ENCODE peak calls at places on chromosomes 16 and 17, in six cellular contexts. W is A549, E is upper lobe of left lung, Q is GM12878, D is K562, G is HepG2. R is an unnamed sample.

GRCh38 chr17:17504341-17505140 is 8.3 kb upstream of the RASD1 start:
- ATAC-seq in D (no peak), E (no peak), G (peak; percentile 14), W (no peak), Q (no peak), R (no peak)

GRCh38 chr17:47719411-47720152 is 13.5 kb upstream of the TBX21 start:
- ATAC-seq in G (no peak), W (no peak), E (no peak), Q (peak; percentile 40), D (peak; percentile 51), R (no peak)

GRCh38 chr16:72898216-72898825 is 149.6 kb downstream of the ZFHX3 start:
- ATAC-seq in Q (no peak), W (no peak), G (no peak), D (no peak), E (no peak), R (no peak)

GRCh38 chr16:50781043-50781442 is 39.2 kb downstream of the CYLD start:
- ATAC-seq in G (no peak), E (no peak), D (peak; percentile 83), Q (no peak), W (no peak), R (no peak)

GRCh38 chr17:39092672-39093250 is 58.7 kb downstream of the PLXDC1 start:
- ATAC-seq in W (no peak), E (no peak), G (peak; percentile 8), Q (no peak), D (no peak), R (no peak)

GRCh38 chr17:78063489-78063888 is 65.1 kb downstream of the TMC6 start:
- ATAC-seq in D (no peak), E (no peak), W (no peak), G (no peak), Q (no peak), R (no peak)

GRCh38 chr16:30785126-30786106 is 1.6 kb downstream of the ZNF629 start:
- ATAC-seq in E (no peak), Q (no peak), W (no peak), D (no peak), G (no peak), R (no peak)

GRCh38 chr16:71628810-71629209 is 2.8 kb downstream of the MARVELD3 start:
- ATAC-seq in Q (no peak), E (peak; percentile 5), D (no peak), G (no peak), W (no peak), R (no peak)

GRCh38 chr17:53490447-53490968 is 332.2 kb upstream of the KIF2B start:
- ATAC-seq in D (no peak), E (no peak), G (no peak), Q (no peak), W (no peak), R (no peak)

GRCh38 chr16:65373095-65373494 is 251.2 kb upstream of the CDH11 start:
- ATAC-seq in E (peak; percentile 21), W (no peak), Q (no peak), D (no peak), G (no peak), R (no peak)

GRCh38 chr17:58569216-58569615 is 54.8 kb upstream of the MTMR4 start:
- ATAC-seq in W (no peak), G (no peak), E (peak; percentile 63), Q (no peak), D (no peak), R (no peak)

GRCh38 chr16:22684282-22685161 is 129.4 kb upstream of the HS3ST2 start:
- ATAC-seq in E (peak; percentile 16), D (no peak), W (no peak), Q (peak; percentile 47), G (no peak), R (no peak)

GRCh38 chr17:59798111-59798510 is 90.7 kb downstream of the VMP1 start:
- ATAC-seq in W (no peak), G (no peak), E (no peak), Q (no peak), D (no peak), R (no peak)

GRCh38 chr16:75476817-75477216 is 12.3 kb upstream of the TMEM170A start:
- ATAC-seq in Q (no peak), G (no peak), D (no peak), E (no peak), W (no peak), R (no peak)

GRCh38 chr17:77089118-77089477 is 51.7 kb upstream of the SEC14L1 start:
- ATAC-seq in E (no peak), Q (peak; percentile 55), W (no peak), D (peak; percentile 46), G (peak; percentile 49), R (no peak)

GRCh38 chr17:80660527-80661198 is 116.0 kb downstream of the RPTOR start:
- ATAC-seq in E (no peak), W (no peak), D (peak; percentile 65), Q (no peak), G (no peak), R (no peak)

GRCh38 chr17:80658821-80659220 is 114.2 kb downstream of the RPTOR start:
- ATAC-seq in G (peak; percentile 39), Q (no peak), W (no peak), D (no peak), E (no peak), R (no peak)

GRCh38 chr17:80662557-80662956 is 117.9 kb downstream of the RPTOR start:
- ATAC-seq in E (no peak), Q (no peak), D (no peak), W (no peak), G (no peak), R (no peak)

GRCh38 chr17:80657561-80657960 is 112.9 kb downstream of the RPTOR start:
- ATAC-seq in W (no peak), D (no peak), E (no peak), Q (no peak), G (peak; percentile 79), R (no peak)

GRCh38 chr17:80659651-80660050 is 115.0 kb downstream of the RPTOR start:
- ATAC-seq in W (no peak), E (no peak), Q (no peak), G (no peak), D (no peak), R (no peak)
- TF ChIP-seq CTCF in W (no peak), E (no peak), Q (no peak), G (no peak), D (no peak), R (no peak)

GRCh38 chr17:50547736-50548083 is 736 bp downstream of the SPATA20 start:
- ATAC-seq in E (no peak), D (no peak), Q (peak; percentile 23), W (peak; percentile 11), G (no peak), R (no peak)

GRCh38 chr17:50545306-50545705 is 1.7 kb upstream of the SPATA20 start:
- ATAC-seq in G (no peak), D (no peak), Q (no peak), E (no peak), W (no peak), R (no peak)

GRCh38 chr17:50547035-50547735 is at the start of gene SPATA20:
- ATAC-seq in Q (peak; percentile 96), W (peak; percentile 72), G (peak; percentile 76), D (peak; percentile 84), E (peak; percentile 91), R (peak; percentile 90)

GRCh38 chr17:50548831-50549230 is 1.9 kb downstream of the SPATA20 start:
- ATAC-seq in E (no peak), Q (no peak), G (no peak), D (no peak), W (no peak), R (no peak)

DNA sequence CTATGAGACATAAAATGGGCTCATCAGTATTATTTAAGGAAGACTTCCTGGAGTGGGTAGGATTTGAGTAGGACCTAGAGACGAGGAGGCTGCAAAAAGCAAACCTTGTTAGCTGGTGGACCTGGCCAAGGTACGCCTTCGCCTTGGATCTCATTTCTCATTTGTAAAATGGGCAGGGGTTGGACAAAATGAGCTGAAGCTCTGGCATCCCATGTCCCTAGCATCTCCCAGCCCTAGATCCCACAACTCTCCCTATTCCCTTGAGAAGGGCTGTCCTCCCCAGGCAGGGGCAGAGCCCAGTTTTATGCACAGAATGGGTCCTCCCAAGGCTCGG is 306 bp upstream of the SPATA20 start:
- ATAC-seq in E (no peak), Q (no peak), W (no peak), G (no peak), D (no peak), R (no peak)
- H3K4me3 ChIP-seq in E (peak overlapping the region; percentile 60), Q (no peak overlapping the region), W (no peak overlapping the region), G (peak overlapping the region; percentile 79), D (no peak overlapping the region), R (peak overlapping the region; percentile 65)

GRCh38 chr16:57723170-57723569 is 12.4 kb upstream of the KATNB1 start:
- ATAC-seq in Q (no peak), W (no peak), G (peak; percentile 20), D (peak; percentile 75), E (no peak), R (no peak)

GRCh38 chr16:57721356-57721755 is 14.2 kb upstream of the KATNB1 start:
- ATAC-seq in D (no peak), G (no peak), Q (no peak), E (no peak), W (no peak), R (no peak)

GRCh38 chr16:57722651-57723050 is 12.9 kb upstream of the KATNB1 start:
- ATAC-seq in W (no peak), G (peak; percentile 4), D (no peak), E (no peak), Q (no peak), R (no peak)

GRCh38 chr16:57721765-57722499 is 13.6 kb upstream of the KATNB1 start:
- ATAC-seq in Q (peak; percentile 49), D (no peak), W (no peak), E (no peak), G (peak; percentile 30), R (no peak)

GRCh38 chr16:57720142-57720575 is 15.4 kb upstream of the KATNB1 start:
- ATAC-seq in D (peak; percentile 94), G (peak; percentile 96), W (peak; percentile 97), E (peak; percentile 57), Q (peak; percentile 96), R (no peak)
- TF ChIP-seq EP300 in D (no peak), G (no peak), W (no peak), E (no peak), Q (no peak), R (no peak)

GRCh38 chr17:70380017-70380416 is 210.7 kb downstream of the KCNJ2 start:
- ATAC-seq in G (no peak), D (no peak), Q (no peak), W (no peak), E (no peak), R (no peak)

GRCh38 chr17:70375406-70375805 is 206.1 kb downstream of the KCNJ2 start:
- ATAC-seq in E (no peak), G (no peak), Q (no peak), W (no peak), D (no peak), R (no peak)

GRCh38 chr17:70375813-70376448 is 206.6 kb downstream of the KCNJ2 start:
- ATAC-seq in D (no peak), E (no peak), W (no peak), Q (no peak), G (no peak), R (no peak)

GRCh38 chr17:70374496-70374895 is 205.2 kb downstream of the KCNJ2 start:
- ATAC-seq in E (no peak), Q (no peak), G (no peak), D (no peak), W (no peak), R (no peak)

DNA sequence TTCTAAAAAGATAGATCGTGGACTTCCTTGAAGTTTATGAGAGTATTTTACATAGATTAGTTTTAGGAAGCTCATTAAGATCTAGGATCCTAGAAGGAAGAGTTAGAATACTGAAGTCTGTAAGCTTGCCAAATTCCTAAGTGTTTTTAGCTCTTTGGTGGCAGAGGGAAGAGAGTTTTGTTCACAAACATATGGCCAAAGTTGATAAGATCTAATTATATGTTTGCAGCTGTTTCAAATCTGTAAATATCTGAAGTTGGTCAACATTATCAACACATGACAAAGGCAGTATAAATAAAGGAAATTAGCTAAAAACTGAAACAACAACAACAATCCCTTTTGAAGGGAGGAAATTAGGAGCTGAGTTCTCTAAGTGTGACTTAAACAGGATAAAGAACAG is 208.7 kb downstream of the KCNJ2 start:
- ATAC-seq in G (no peak), D (no peak), Q (no peak), W (no peak), E (no peak), R (no peak)
- TF ChIP-seq CTCF in G (no peak), D (no peak), Q (no peak), W (no peak), E (no peak), R (no peak)